ENCODE peak calls at places on chromosome 2, in nine cellular contexts. G, R, J, C, H, K, A, D and F are unnamed samples.

GRCh38 chr2:30666307-30666874 is 140.9 kb downstream of the CAPN13 start:
- DNase-seq in G (peak; percentile 98), R (no peak), J (no peak), C (no peak), H (no peak), K (no peak), A (peak; percentile 99), D (no peak), F (no peak)

GRCh38 chr2:40127147-40127546 is 324.7 kb downstream of the SLC8A1 start:
- DNase-seq in G (no peak), R (no peak), J (no peak), C (no peak), H (no peak), K (no peak), A (no peak), D (no peak), F (no peak)

GRCh38 chr2:60275958-60276357 is 277.5 kb downstream of the BCL11A start:
- DNase-seq in G (no peak), R (no peak), J (no peak), C (no peak), H (no peak), K (no peak), A (no peak), D (no peak), F (no peak)

GRCh38 chr2:127090281-127091128 is 16.4 kb downstream of the BIN1 start:
- DNase-seq in G (no peak), R (no peak), J (peak; percentile 22), C (no peak), H (no peak), K (no peak), A (no peak), D (no peak), F (no peak)

GRCh38 chr2:154600931-154601494 is 97.5 kb upstream of the KCNJ3 start:
- DNase-seq in G (no peak), R (no peak), J (no peak), C (no peak), H (no peak), K (no peak), A (no peak), D (no peak), F (no peak)

GRCh38 chr2:118131771-118132170 is 43.5 kb downstream of the INSIG2 start:
- DNase-seq in G (no peak), R (no peak), J (no peak), C (no peak), H (no peak), K (no peak), A (no peak), D (no peak), F (no peak)

GRCh38 chr2:96134421-96134820 is 3.9 kb downstream of the ASTL start:
- DNase-seq in G (no peak), R (no peak), J (no peak), C (no peak), H (no peak), K (no peak), A (no peak), D (no peak), F (no peak)

GRCh38 chr2:226622484-226622883 is 177.1 kb downstream of the IRS1 start:
- DNase-seq in G (peak; percentile 17), R (no peak), J (no peak), C (no peak), H (no peak), K (no peak), A (no peak), D (no peak), F (no peak)

GRCh38 chr2:75424936-75425619 is 135.7 kb downstream of the EVA1A start:
- DNase-seq in G (peak; percentile 59), R (no peak), J (no peak), C (no peak), H (no peak), K (no peak), A (peak; percentile 18), D (no peak), F (no peak)
- TF ChIP-seq CTCF in G (peak; percentile 46), R (no peak), J (no peak), C (no peak), H (no peak), K (no peak), A (no peak), D (no peak), F (no peak)

GRCh38 chr2:73982140-73982617 is 2.5 kb upstream of the TET3 start:
- DNase-seq in G (peak; percentile 25), R (no peak), J (peak; percentile 39), C (no peak), H (peak; percentile 41), K (no peak), A (peak; percentile 53), D (peak; percentile 54), F (no peak)

GRCh38 chr2:73984203-73984921 is at the start of gene TET3:
- DNase-seq in G (peak; percentile 34), R (no peak), J (peak; percentile 59), C (peak; percentile 66), H (peak; percentile 67), K (peak; percentile 59), A (no peak), D (peak; percentile 68), F (peak; percentile 62)

GRCh38 chr2:73985318-73986084 is 791 bp downstream of the TET3 start:
- DNase-seq in G (peak; percentile 36), R (no peak), J (peak; percentile 54), C (peak; percentile 51), H (peak; percentile 34), K (peak; percentile 22), A (no peak), D (peak; percentile 40), F (peak; percentile 54)

GRCh38 chr2:73984922-73985317 is 210 bp downstream of the TET3 start:
- DNase-seq in G (peak; percentile 35), R (no peak), J (peak; percentile 52), C (peak; percentile 63), H (peak; percentile 61), K (peak; percentile 47), A (no peak), D (peak; percentile 75), F (peak; percentile 63)

DNA sequence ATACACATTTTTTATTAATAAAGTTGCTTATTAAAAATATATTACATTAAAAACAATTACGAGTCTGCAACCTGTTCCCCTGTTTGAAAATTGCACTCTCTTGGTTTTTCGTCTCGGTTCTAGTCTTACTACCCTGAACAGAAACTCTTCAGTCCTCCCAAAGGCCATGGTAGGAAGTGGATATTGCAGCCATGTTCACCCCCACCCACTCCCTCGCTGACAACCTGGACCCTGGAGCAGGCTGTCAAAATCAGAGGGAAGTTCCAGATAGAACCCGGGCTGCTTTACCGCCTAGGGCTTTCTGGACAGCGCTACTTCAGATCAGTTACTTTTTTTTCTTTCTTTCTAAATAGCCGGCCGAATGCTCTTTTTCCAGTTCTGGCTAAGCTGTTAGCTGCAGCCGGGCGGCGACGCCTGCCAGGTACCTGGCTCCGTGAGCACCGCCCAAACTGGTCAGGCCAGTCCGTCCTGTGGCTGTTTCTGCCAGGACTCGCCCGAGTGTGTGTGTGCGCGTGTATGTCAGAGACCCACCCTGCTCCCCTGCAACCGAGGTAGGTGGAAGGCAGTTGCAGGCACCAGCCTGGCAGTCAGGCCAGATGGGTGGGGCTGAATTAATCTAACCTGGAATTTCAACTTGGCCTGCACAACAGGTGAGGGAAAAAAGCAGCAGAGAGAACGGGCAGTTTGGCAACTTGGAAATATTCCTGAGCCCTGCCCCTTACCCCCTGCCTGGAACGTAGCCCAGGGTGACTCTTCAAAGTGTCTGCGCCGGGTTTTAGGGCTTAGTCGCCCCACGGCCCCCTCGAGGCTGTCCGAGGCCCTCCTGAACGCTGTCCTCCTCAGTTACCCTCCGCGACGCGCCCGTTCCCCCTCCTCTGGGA is 1.1 kb upstream of the TET3 start:
- DNase-seq in G (peak; percentile 44), R (no peak), J (no peak), C (peak; percentile 35), H (peak; percentile 97), K (peak; percentile 98), A (no peak), D (peak; percentile 95), F (peak; percentile 98)
- TF ChIP-seq POLR2A in G (peak; percentile 29), R (no peak), J (no peak), C (peak; percentile 87), H (no peak), K (no peak), A (no peak), D (peak; percentile 84), F (peak; percentile 84)

DNA sequence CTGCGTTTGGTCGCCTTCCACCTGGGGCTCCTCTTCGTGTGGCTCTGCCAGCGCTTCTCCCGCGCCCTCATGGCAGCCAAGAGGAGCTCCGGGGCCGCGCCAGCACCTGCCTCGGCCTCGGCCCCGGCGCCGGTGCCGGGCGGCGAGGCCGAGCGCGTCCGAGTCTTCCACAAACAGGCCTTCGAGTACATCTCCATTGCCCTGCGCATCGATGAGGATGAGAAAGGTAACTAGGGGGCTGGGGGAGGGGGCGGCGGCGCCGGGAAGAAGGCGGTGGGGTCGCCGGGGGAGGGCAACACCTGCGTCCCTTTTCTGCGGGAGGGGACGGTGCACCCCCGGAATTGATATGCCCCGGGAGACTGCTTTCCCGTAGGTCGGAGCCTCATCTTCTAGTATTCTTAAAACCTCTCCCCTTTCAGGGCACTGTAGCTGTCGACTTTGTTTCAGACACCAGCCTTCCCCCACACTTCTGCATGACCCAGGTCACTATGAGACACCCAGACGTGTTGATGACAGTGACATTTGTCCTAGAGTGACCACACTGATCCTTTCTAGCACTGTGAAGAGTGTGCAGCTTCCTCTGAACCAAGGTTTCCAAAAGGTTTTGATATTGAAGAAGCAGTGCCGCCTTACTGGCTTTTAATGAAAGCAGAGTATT is 794 bp downstream of the SPAST start:
- DNase-seq in G (peak; percentile 18), R (no peak), J (no peak), C (peak; percentile 23), H (no peak), K (no peak), A (no peak), D (peak; percentile 17), F (no peak)
- H3K9me3 ChIP-seq in G (no peaks in the 10 kb centered on the region), R (no peaks in the 10 kb centered on the region), J (no peaks in the 10 kb centered on the region), C (no peaks in the 10 kb centered on the region), H (no peaks in the 10 kb centered on the region), K (no peaks in the 10 kb centered on the region), A (no peaks in the 10 kb centered on the region), D (no peaks in the 10 kb centered on the region), F (no peaks in the 10 kb centered on the region)

GRCh38 chr2:120564213-120565094 is 171.2 kb upstream of the GLI2 start:
- DNase-seq in G (no peak), R (no peak), J (no peak), C (no peak), H (no peak), K (no peak), A (no peak), D (no peak), F (no peak)

GRCh38 chr2:120560330-120560729 is 175.3 kb upstream of the GLI2 start:
- DNase-seq in G (no peak), R (no peak), J (no peak), C (no peak), H (no peak), K (no peak), A (no peak), D (no peak), F (no peak)

GRCh38 chr2:120563616-120564015 is 172.1 kb upstream of the GLI2 start:
- DNase-seq in G (no peak), R (no peak), J (no peak), C (no peak), H (no peak), K (no peak), A (no peak), D (no peak), F (no peak)

GRCh38 chr2:120561393-120562035 is 174.2 kb upstream of the GLI2 start:
- DNase-seq in G (no peak), R (no peak), J (no peak), C (no peak), H (no peak), K (no peak), A (no peak), D (no peak), F (no peak)

DNA sequence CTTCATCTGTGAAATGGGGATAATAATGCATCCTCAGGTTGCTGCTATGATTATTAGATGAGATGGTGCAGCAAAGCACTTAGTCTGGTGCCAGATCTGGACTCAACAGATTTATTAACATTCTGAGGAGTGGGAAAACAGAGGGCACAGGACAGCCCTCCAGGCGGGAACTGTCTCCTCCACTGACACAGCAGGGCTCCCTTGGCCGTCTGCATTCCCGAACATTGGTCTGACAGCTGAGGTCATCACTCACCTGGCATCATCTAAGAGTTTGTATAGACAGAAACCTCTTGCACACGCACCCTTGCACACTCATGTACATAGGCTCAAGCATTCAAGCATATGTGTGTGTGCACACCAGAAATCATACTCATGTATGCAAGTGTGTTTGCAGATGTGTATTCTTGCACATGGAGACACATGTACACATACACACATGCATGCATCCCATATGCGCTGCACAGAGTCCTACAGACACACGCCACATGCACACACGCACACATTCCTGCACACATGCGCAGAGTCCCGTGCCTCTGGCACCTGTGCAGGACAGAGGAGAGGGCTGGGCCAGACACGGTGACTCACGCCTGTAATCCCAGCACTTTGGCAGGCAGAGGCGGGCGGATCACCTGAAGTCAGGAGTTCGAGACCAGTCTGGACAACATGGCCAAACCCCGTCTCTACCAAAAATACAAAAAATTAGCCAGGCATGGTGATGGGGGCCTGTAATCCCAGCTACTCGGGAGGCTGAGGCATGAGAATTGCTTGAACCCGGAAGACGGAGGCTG is 173.3 kb upstream of the GLI2 start:
- DNase-seq in G (no peak), R (no peak), J (no peak), C (no peak), H (no peak), K (no peak), A (no peak), D (no peak), F (no peak)
- TF ChIP-seq CTCF in G (no peak), R (no peak), J (no peak), C (no peak), H (no peak), K (no peak), A (no peak), D (no peak), F (no peak)